ENCODE peak calls at places on chromosomes 3 and 15, in six cellular contexts. Y is endothelial cell, V is cardiac fibroblast, R is activated B cell treated with CpG ODN at 0.5 μM for 24 hours, F is nephron progenitor cell, O is osteocyte. M is an unnamed sample.

GRCh38 chr15:71011503-71012155 is 103.6 kb upstream of the THSD4 start:
- DNase-seq in Y (peak; percentile 8), V (peak; percentile 82), R (no peak), F (no peak), O (no peak), M (peak; percentile 78)

GRCh38 chr3:166444336-166444735 is 607.1 kb upstream of the BCHE start:
- DNase-seq in Y (no peak), V (no peak), R (no peak), F (peak; percentile 14), O (no peak), M (no peak)

GRCh38 chr3:170751083-170751893 is 118.7 kb downstream of the RPL22L1 start:
- DNase-seq in Y (no peak), V (peak; percentile 98), R (no peak), F (no peak), O (peak; percentile 93), M (peak; percentile 96)

GRCh38 chr3:151434151-151434890 is 26.5 kb downstream of the IGSF10 start:
- DNase-seq in Y (no peak), V (peak; percentile 93), R (no peak), F (no peak), O (no peak), M (no peak)

GRCh38 chr3:193499801-193500485 is 54.8 kb downstream of the ATP13A4 start:
- DNase-seq in Y (no peak), V (no peak), R (no peak), F (no peak), O (no peak), M (no peak)

GRCh38 chr3:52039846-52040245 is 16.5 kb downstream of the DUSP7 start:
- DNase-seq in Y (no peak), V (peak; percentile 58), R (no peak), F (no peak), O (no peak), M (no peak)

GRCh38 chr15:42712584-42712983 is 24.3 kb downstream of the CDAN1 start:
- DNase-seq in Y (no peak), V (no peak), R (no peak), F (no peak), O (no peak), M (no peak)

GRCh38 chr15:77107068-77107467 is 36.2 kb upstream of the TSPAN3 start:
- DNase-seq in Y (no peak), V (peak; percentile 58), R (no peak), F (no peak), O (no peak), M (no peak)

GRCh38 chr3:55434789-55435188 is 52.3 kb downstream of the WNT5A start:
- DNase-seq in Y (peak; percentile 17), V (peak; percentile 69), R (no peak), F (no peak), O (no peak), M (peak; percentile 46)

GRCh38 chr15:55247766-55248427 is 41.7 kb downstream of the RAB27A start:
- DNase-seq in Y (no peak), V (no peak), R (no peak), F (no peak), O (no peak), M (no peak)

GRCh38 chr3:195878424-195879274 is 29.7 kb downstream of the TNK2 start:
- DNase-seq in Y (no peak), V (no peak), R (no peak), F (no peak), O (no peak), M (no peak)

GRCh38 chr3:81743096-81744025 is 18.1 kb downstream of the GBE1 start:
- DNase-seq in Y (no peak), V (peak; percentile 99), R (no peak), F (no peak), O (no peak), M (no peak)

GRCh38 chr3:52796411-52796810 is 1.8 kb downstream of the ITIH3 start:
- DNase-seq in Y (no peak), V (no peak), R (no peak), F (no peak), O (no peak), M (no peak)

GRCh38 chr3:160372780-160373179 is 26.2 kb downstream of the IFT80 start:
- DNase-seq in Y (no peak), V (peak; percentile 71), R (no peak), F (no peak), O (no peak), M (no peak)

GRCh38 chr3:110352841-110353595 is 718.6 kb upstream of the NECTIN3 start:
- DNase-seq in Y (no peak), V (peak; percentile 31), R (no peak), F (no peak), O (no peak), M (no peak)

GRCh38 chr3:121557426-121557934 is 10.3 kb upstream of the ARGFX start:
- DNase-seq in Y (no peak), V (no peak), R (no peak), F (no peak), O (no peak), M (no peak)

GRCh38 chr3:121552797-121553196 is 7.0 kb upstream of the POLQ start:
- DNase-seq in Y (no peak), V (no peak), R (no peak), F (no peak), O (no peak), M (no peak)

GRCh38 chr3:121552379-121552778 is 6.6 kb upstream of the POLQ start:
- DNase-seq in Y (no peak), V (no peak), R (no peak), F (no peak), O (no peak), M (no peak)
- TF ChIP-seq CTCF in Y (no peak), V (no peak), R (no peak), F (no peak), O (no peak), M (no peak)

GRCh38 chr3:183435701-183436100 is 7.3 kb upstream of the MCF2L2 start:
- DNase-seq in Y (no peak), V (no peak), R (no peak), F (no peak), O (peak; percentile 21), M (peak; percentile 12)
- TF ChIP-seq CTCF in Y (no peak), V (no peak), R (no peak), F (no peak), O (no peak), M (no peak)

DNA sequence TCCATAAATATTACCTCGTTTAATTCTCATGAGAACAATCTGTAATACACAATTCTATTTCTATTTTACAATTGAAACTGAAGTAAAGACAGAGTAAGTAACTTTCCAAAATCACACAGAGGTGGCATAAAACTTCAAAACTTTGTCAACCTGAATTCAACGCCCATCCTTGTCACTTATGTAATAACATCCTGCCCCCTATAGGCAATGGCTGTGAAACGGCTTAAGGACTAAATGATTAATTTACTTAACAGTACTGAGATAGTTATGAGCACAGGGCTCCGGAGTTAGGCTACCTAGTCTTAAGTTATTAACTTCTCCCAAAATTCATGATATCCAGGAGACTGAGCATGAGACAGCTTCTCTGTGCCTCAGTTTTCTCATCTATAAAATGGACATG is 293.1 kb upstream of the CHRM5 start:
- DNase-seq in Y (no peak), V (peak; percentile 53), R (no peak), F (no peak), O (no peak), M (peak; percentile 36)
- TF ChIP-seq CTCF in Y (peak; percentile 56), V (peak; percentile 24), R (no peak), F (peak; percentile 19), O (peak; percentile 43), M (peak; percentile 43)

GRCh38 chr15:63791236-63791635 is 42.5 kb downstream of the HERC1 start:
- DNase-seq in Y (no peak), V (peak; percentile 29), R (no peak), F (no peak), O (no peak), M (no peak)
- TF ChIP-seq CTCF in Y (no peak), V (no peak), R (no peak), F (no peak), O (no peak), M (no peak)

DNA sequence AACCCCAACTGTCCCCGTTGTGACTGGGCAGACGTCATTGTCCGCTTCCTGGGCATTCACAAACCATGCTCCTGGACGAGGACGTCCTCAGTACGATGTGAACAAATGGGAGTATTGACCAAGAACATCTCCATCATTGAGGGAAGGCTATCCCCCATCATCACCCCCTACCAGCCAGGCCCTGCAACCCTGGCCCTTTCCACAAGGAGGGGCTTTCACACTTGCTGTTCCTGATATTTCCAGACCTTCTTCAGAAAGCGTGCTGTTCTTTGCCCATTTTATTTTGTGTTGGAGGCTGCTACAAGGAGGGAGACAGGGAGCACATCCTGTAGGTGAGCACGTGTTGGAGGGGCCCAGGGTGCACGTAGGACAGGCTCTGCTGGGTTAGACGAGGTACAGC is 277.0 kb upstream of the LRRC3B start:
- DNase-seq in Y (no peak), V (no peak), R (no peak), F (no peak), O (no peak), M (no peak)
- TF ChIP-seq CTCF in Y (no peak), V (no peak), R (no peak), F (no peak), O (no peak), M (no peak)

GRCh38 chr3:168467085-168467714 is 371.5 kb upstream of the GOLIM4 start:
- DNase-seq in Y (peak; percentile 35), V (peak; percentile 51), R (no peak), F (no peak), O (no peak), M (peak; percentile 64)
- TF ChIP-seq CTCF in Y (no peak), V (peak; percentile 26), R (no peak), F (peak; percentile 22), O (peak; percentile 74), M (peak; percentile 57)

DNA sequence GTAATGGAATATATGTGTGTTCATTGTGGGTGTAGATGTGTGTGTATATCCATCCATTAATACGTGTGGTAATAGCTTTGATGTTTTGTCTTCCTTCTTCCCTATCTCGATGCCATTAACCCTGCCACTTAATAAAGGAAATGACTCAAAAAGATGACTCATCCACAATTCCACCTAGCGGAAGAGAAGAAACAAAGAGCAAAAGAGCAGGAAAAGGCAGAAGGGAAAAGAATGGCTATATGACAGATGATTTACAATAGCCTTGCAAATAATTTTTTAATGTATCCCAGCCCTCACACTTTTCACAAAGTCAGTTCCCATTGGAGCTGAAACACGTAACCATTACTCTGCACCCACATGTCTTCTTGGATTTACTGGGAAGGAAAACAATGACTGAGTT is 197.1 kb downstream of the KCNAB1 start:
- DNase-seq in Y (no peak), V (peak; percentile 75), R (no peak), F (no peak), O (no peak), M (no peak)
- TF ChIP-seq CTCF in Y (no peak), V (no peak), R (no peak), F (no peak), O (no peak), M (no peak)

M was measured in cardiac muscle cell.